ENCODE peak calls at places on chromosome 18, in six cellular contexts. One of them, this sample, is unnamed.

GRCh38 chr18:54608008-54608642 is 17.1 kb downstream of the DYNAP start:
- DNase-seq in pulmonary artery endothelial cell: no peak
- DNase-seq in spleen: no peak
- DNase-seq in fibroblast of mammary gland: peak; percentile 46
- DNase-seq in CD8-positive, alpha-beta memory T cell: no peak
- DNase-seq in HS-27A: no peak
- DNase-seq in this sample: peak; percentile 80

GRCh38 chr18:9701604-9702324 is 6.3 kb upstream of the RAB31 start:
- DNase-seq in pulmonary artery endothelial cell: no peak
- DNase-seq in spleen: no peak
- DNase-seq in fibroblast of mammary gland: no peak
- DNase-seq in CD8-positive, alpha-beta memory T cell: no peak
- DNase-seq in HS-27A: no peak
- DNase-seq in this sample: no peak

GRCh38 chr18:56831988-56832387 is 180.8 kb downstream of the WDR7 start:
- DNase-seq in pulmonary artery endothelial cell: no peak
- DNase-seq in spleen: no peak
- DNase-seq in fibroblast of mammary gland: no peak
- DNase-seq in CD8-positive, alpha-beta memory T cell: no peak
- DNase-seq in HS-27A: no peak
- DNase-seq in this sample: no peak

GRCh38 chr18:45173799-45174519 is 441.3 kb upstream of the SLC14A2 start:
- DNase-seq in pulmonary artery endothelial cell: no peak
- DNase-seq in spleen: no peak
- DNase-seq in fibroblast of mammary gland: no peak
- DNase-seq in CD8-positive, alpha-beta memory T cell: no peak
- DNase-seq in HS-27A: no peak
- DNase-seq in this sample: no peak

GRCh38 chr18:44579745-44580144 is 100.9 kb upstream of the SETBP1 start:
- DNase-seq in pulmonary artery endothelial cell: no peak
- DNase-seq in spleen: no peak
- DNase-seq in fibroblast of mammary gland: no peak
- DNase-seq in CD8-positive, alpha-beta memory T cell: no peak
- DNase-seq in HS-27A: no peak
- DNase-seq in this sample: no peak

GRCh38 chr18:23377669-23378469 is 75.2 kb upstream of the RIOK3 start:
- DNase-seq in pulmonary artery endothelial cell: peak; percentile 56
- DNase-seq in spleen: no peak
- DNase-seq in fibroblast of mammary gland: peak; percentile 91
- DNase-seq in CD8-positive, alpha-beta memory T cell: no peak
- DNase-seq in HS-27A: peak; percentile 55
- DNase-seq in this sample: peak; percentile 88

GRCh38 chr18:41974661-41975286 is 19.7 kb downstream of the PIK3C3 start:
- DNase-seq in pulmonary artery endothelial cell: no peak
- DNase-seq in spleen: no peak
- DNase-seq in fibroblast of mammary gland: no peak
- DNase-seq in CD8-positive, alpha-beta memory T cell: no peak
- DNase-seq in HS-27A: no peak
- DNase-seq in this sample: no peak

GRCh38 chr18:3151379-3152264 is 68.1 kb downstream of the MYOM1 start:
- DNase-seq in pulmonary artery endothelial cell: no peak
- DNase-seq in spleen: no peak
- DNase-seq in fibroblast of mammary gland: peak; percentile 45
- DNase-seq in CD8-positive, alpha-beta memory T cell: no peak
- DNase-seq in HS-27A: no peak
- DNase-seq in this sample: peak; percentile 32

GRCh38 chr18:79786781-79787526 is 10.8 kb upstream of the KCNG2 start:
- DNase-seq in pulmonary artery endothelial cell: no peak
- DNase-seq in spleen: peak; percentile 67
- DNase-seq in fibroblast of mammary gland: peak; percentile 81
- DNase-seq in CD8-positive, alpha-beta memory T cell: peak; percentile 29
- DNase-seq in HS-27A: no peak
- DNase-seq in this sample: peak; percentile 40

GRCh38 chr18:58239879-58240278 is 195.9 kb downstream of the NEDD4L start:
- DNase-seq in pulmonary artery endothelial cell: peak; percentile 45
- DNase-seq in spleen: no peak
- DNase-seq in fibroblast of mammary gland: peak; percentile 11
- DNase-seq in CD8-positive, alpha-beta memory T cell: no peak
- DNase-seq in HS-27A: no peak
- DNase-seq in this sample: peak; percentile 84

GRCh38 chr18:35478520-35479435 is 19.0 kb downstream of the INO80C start:
- DNase-seq in pulmonary artery endothelial cell: no peak
- DNase-seq in spleen: no peak
- DNase-seq in fibroblast of mammary gland: peak; percentile 99
- DNase-seq in CD8-positive, alpha-beta memory T cell: no peak
- DNase-seq in HS-27A: peak; percentile 88
- DNase-seq in this sample: peak; percentile 91

GRCh38 chr18:76691800-76692199 is 130.6 kb upstream of the ZNF236 start:
- DNase-seq in pulmonary artery endothelial cell: no peak
- DNase-seq in spleen: no peak
- DNase-seq in fibroblast of mammary gland: peak; percentile 52
- DNase-seq in CD8-positive, alpha-beta memory T cell: no peak
- DNase-seq in HS-27A: no peak
- DNase-seq in this sample: no peak

GRCh38 chr18:70363861-70364260 is 75.0 kb downstream of the SOCS6 start:
- DNase-seq in pulmonary artery endothelial cell: peak; percentile 13
- DNase-seq in spleen: no peak
- DNase-seq in fibroblast of mammary gland: peak; percentile 80
- DNase-seq in CD8-positive, alpha-beta memory T cell: no peak
- DNase-seq in HS-27A: no peak
- DNase-seq in this sample: peak; percentile 81

GRCh38 chr18:23134780-23135678 is at the start of gene CABLES1:
- DNase-seq in pulmonary artery endothelial cell: no peak
- DNase-seq in spleen: peak; percentile 85
- DNase-seq in fibroblast of mammary gland: peak; percentile 22
- DNase-seq in CD8-positive, alpha-beta memory T cell: no peak
- DNase-seq in HS-27A: no peak
- DNase-seq in this sample: peak; percentile 73

GRCh38 chr18:59650266-59650820 is 46.9 kb downstream of the CCBE1 start:
- DNase-seq in pulmonary artery endothelial cell: no peak
- DNase-seq in spleen: no peak
- DNase-seq in fibroblast of mammary gland: no peak
- DNase-seq in CD8-positive, alpha-beta memory T cell: no peak
- DNase-seq in HS-27A: no peak
- DNase-seq in this sample: no peak

GRCh38 chr18:26543368-26543767 is 5.0 kb downstream of the KCTD1 start:
- DNase-seq in pulmonary artery endothelial cell: no peak
- DNase-seq in spleen: no peak
- DNase-seq in fibroblast of mammary gland: no peak
- DNase-seq in CD8-positive, alpha-beta memory T cell: no peak
- DNase-seq in HS-27A: no peak
- DNase-seq in this sample: no peak

GRCh38 chr18:45687617-45688016 is 36.4 kb upstream of the SLC14A1 start:
- DNase-seq in pulmonary artery endothelial cell: no peak
- DNase-seq in spleen: peak; percentile 90
- DNase-seq in fibroblast of mammary gland: no peak
- DNase-seq in CD8-positive, alpha-beta memory T cell: peak; percentile 68
- DNase-seq in HS-27A: no peak
- DNase-seq in this sample: no peak

GRCh38 chr18:70380915-70381896 is 92.4 kb downstream of the SOCS6 start:
- DNase-seq in pulmonary artery endothelial cell: no peak
- DNase-seq in spleen: no peak
- DNase-seq in fibroblast of mammary gland: no peak
- DNase-seq in CD8-positive, alpha-beta memory T cell: no peak
- DNase-seq in HS-27A: no peak
- DNase-seq in this sample: peak; percentile 68

GRCh38 chr18:58345875-58346274 is 283.0 kb downstream of the ALPK2 start:
- DNase-seq in pulmonary artery endothelial cell: no peak
- DNase-seq in spleen: no peak
- DNase-seq in fibroblast of mammary gland: no peak
- DNase-seq in CD8-positive, alpha-beta memory T cell: no peak
- DNase-seq in HS-27A: no peak
- DNase-seq in this sample: no peak

GRCh38 chr18:2994603-2995432 is 18.1 kb downstream of the LPIN2 start:
- DNase-seq in pulmonary artery endothelial cell: no peak
- DNase-seq in spleen: peak; percentile 88
- DNase-seq in fibroblast of mammary gland: no peak
- DNase-seq in CD8-positive, alpha-beta memory T cell: peak; percentile 84
- DNase-seq in HS-27A: no peak
- DNase-seq in this sample: no peak

GRCh38 chr18:76911440-76911839 is 89.1 kb downstream of the ZNF236 start:
- DNase-seq in pulmonary artery endothelial cell: no peak
- DNase-seq in spleen: no peak
- DNase-seq in fibroblast of mammary gland: no peak
- DNase-seq in CD8-positive, alpha-beta memory T cell: no peak
- DNase-seq in HS-27A: no peak
- DNase-seq in this sample: no peak

GRCh38 chr18:37242091-37242490 is 323.5 kb downstream of the CELF4 start:
- DNase-seq in pulmonary artery endothelial cell: no peak
- DNase-seq in spleen: peak; percentile 49
- DNase-seq in fibroblast of mammary gland: no peak
- DNase-seq in CD8-positive, alpha-beta memory T cell: no peak
- DNase-seq in HS-27A: no peak
- DNase-seq in this sample: no peak

GRCh38 chr18:75524852-75525251 is 97.3 kb upstream of the SMIM21 start:
- DNase-seq in pulmonary artery endothelial cell: no peak
- DNase-seq in spleen: no peak
- DNase-seq in fibroblast of mammary gland: no peak
- DNase-seq in CD8-positive, alpha-beta memory T cell: no peak
- DNase-seq in HS-27A: no peak
- DNase-seq in this sample: no peak

GRCh38 chr18:7931763-7932162 is 364.6 kb downstream of the PTPRM start:
- DNase-seq in pulmonary artery endothelial cell: no peak
- DNase-seq in spleen: no peak
- DNase-seq in fibroblast of mammary gland: no peak
- DNase-seq in CD8-positive, alpha-beta memory T cell: no peak
- DNase-seq in HS-27A: no peak
- DNase-seq in this sample: no peak

GRCh38 chr18:10973579-10974260 is 175.6 kb downstream of the PIEZO2 start:
- DNase-seq in pulmonary artery endothelial cell: peak; percentile 20
- DNase-seq in spleen: no peak
- DNase-seq in fibroblast of mammary gland: peak; percentile 34
- DNase-seq in CD8-positive, alpha-beta memory T cell: no peak
- DNase-seq in HS-27A: no peak
- DNase-seq in this sample: peak; percentile 80

GRCh38 chr18:59065684-59066083 is 74.0 kb upstream of the SEC11C start:
- DNase-seq in pulmonary artery endothelial cell: no peak
- DNase-seq in spleen: no peak
- DNase-seq in fibroblast of mammary gland: no peak
- DNase-seq in CD8-positive, alpha-beta memory T cell: no peak
- DNase-seq in HS-27A: no peak
- DNase-seq in this sample: no peak

GRCh38 chr18:44682871-44683221 is 2.2 kb downstream of the SETBP1 start:
- DNase-seq in pulmonary artery endothelial cell: no peak
- DNase-seq in spleen: no peak
- DNase-seq in fibroblast of mammary gland: peak; percentile 16
- DNase-seq in CD8-positive, alpha-beta memory T cell: no peak
- DNase-seq in HS-27A: no peak
- DNase-seq in this sample: peak; percentile 52

GRCh38 chr18:23844991-23845680 is 155.9 kb downstream of the LAMA3 start:
- DNase-seq in pulmonary artery endothelial cell: no peak
- DNase-seq in spleen: no peak
- DNase-seq in fibroblast of mammary gland: no peak
- DNase-seq in CD8-positive, alpha-beta memory T cell: no peak
- DNase-seq in HS-27A: no peak
- DNase-seq in this sample: peak; percentile 68

GRCh38 chr18:33579147-33579867 is 1.3 kb downstream of the ASXL3 start:
- DNase-seq in pulmonary artery endothelial cell: no peak
- DNase-seq in spleen: no peak
- DNase-seq in fibroblast of mammary gland: no peak
- DNase-seq in CD8-positive, alpha-beta memory T cell: no peak
- DNase-seq in HS-27A: no peak
- DNase-seq in this sample: no peak

GRCh38 chr18:43627833-43628370 is 350.6 kb upstream of the SYT4 start:
- DNase-seq in pulmonary artery endothelial cell: no peak
- DNase-seq in spleen: no peak
- DNase-seq in fibroblast of mammary gland: no peak
- DNase-seq in CD8-positive, alpha-beta memory T cell: no peak
- DNase-seq in HS-27A: no peak
- DNase-seq in this sample: peak; percentile 34

GRCh38 chr18:42401131-42401673 is 446.2 kb downstream of the PIK3C3 start:
- DNase-seq in pulmonary artery endothelial cell: no peak
- DNase-seq in spleen: no peak
- DNase-seq in fibroblast of mammary gland: no peak
- DNase-seq in CD8-positive, alpha-beta memory T cell: no peak
- DNase-seq in HS-27A: no peak
- DNase-seq in this sample: no peak

GRCh38 chr18:13375302-13376255 is 157.0 kb downstream of the LDLRAD4 start:
- DNase-seq in pulmonary artery endothelial cell: peak; percentile 87
- DNase-seq in spleen: no peak
- DNase-seq in fibroblast of mammary gland: peak; percentile 90
- DNase-seq in CD8-positive, alpha-beta memory T cell: peak; percentile 80
- DNase-seq in HS-27A: peak; percentile 53
- DNase-seq in this sample: peak; percentile 90